ENCODE peak calls at places on chromosome 1, in five cellular contexts. Z, V, N, M and G are unnamed samples.

GRCh38 chr1:46341222-46342083 is 846 bp downstream of the NSUN4 start:
- DNase-seq in Z (peak), V (no peak), N (no peak), M (peak), G (no peak)

GRCh38 chr1:14881775-14882672 is 271.5 kb upstream of the TMEM51 start:
- DNase-seq in Z (peak), V (peak), N (no peak), M (no peak), G (no peak)

GRCh38 chr1:68010094-68010493 is 40.3 kb downstream of the DIRAS3 start:
- DNase-seq in Z (peak), V (peak), N (no peak), M (no peak), G (no peak)

GRCh38 chr1:222911866-222912265 is 97.0 kb downstream of the DISP1 start:
- DNase-seq in Z (peak), V (peak), N (no peak), M (no peak), G (no peak)

GRCh38 chr1:99496067-99496466 is 149.8 kb upstream of the PALMD start:
- DNase-seq in Z (peak), V (no peak), N (no peak), M (peak), G (no peak)

GRCh38 chr1:226003502-226004170 is 4.5 kb upstream of the SDE2 start:
- DNase-seq in Z (no peak), V (no peak), N (no peak), M (no peak), G (no peak)

GRCh38 chr1:94130851-94131595 is 10.1 kb upstream of the ABCA4 start:
- DNase-seq in Z (peak), V (peak), N (no peak), M (no peak), G (no peak)

GRCh38 chr1:65389296-65389695 is 31.2 kb upstream of the LEPR start:
- DNase-seq in Z (no peak), V (no peak), N (no peak), M (no peak), G (no peak)

GRCh38 chr1:160519542-160520435 is 3.3 kb downstream of the SLAMF6 start:
- DNase-seq in Z (no peak), V (no peak), N (no peak), M (no peak), G (no peak)

GRCh38 chr1:212749924-212750535 is 41.5 kb downstream of the NSL1 start:
- DNase-seq in Z (peak), V (peak), N (no peak), M (no peak), G (peak)

GRCh38 chr1:155193275-155193990 is 14.3 kb downstream of the THBS3 start:
- DNase-seq in Z (peak), V (peak), N (peak), M (peak), G (peak)

GRCh38 chr1:235090406-235091069 is 38.1 kb downstream of the TOMM20 start:
- DNase-seq in Z (no peak), V (no peak), N (no peak), M (no peak), G (no peak)

GRCh38 chr1:205319081-205320018 is 2.2 kb downstream of the NUAK2 start:
- DNase-seq in Z (peak), V (peak), N (no peak), M (peak), G (peak)

GRCh38 chr1:208254862-208255261 is 10.7 kb upstream of the PLXNA2 start:
- DNase-seq in Z (peak), V (peak), N (no peak), M (no peak), G (no peak)

GRCh38 chr1:198775606-198776005 is 136.8 kb downstream of the PTPRC start:
- DNase-seq in Z (peak), V (peak), N (no peak), M (no peak), G (no peak)

GRCh38 chr1:64000021-64000420 is 203.4 kb upstream of the UBE2U start:
- DNase-seq in Z (peak), V (peak), N (no peak), M (no peak), G (no peak)

GRCh38 chr1:173042806-173043205 is 7.9 kb downstream of the TNFSF18 start:
- DNase-seq in Z (no peak), V (no peak), N (no peak), M (no peak), G (peak)

GRCh38 chr1:207006914-207007313 is 25.6 kb downstream of the C1orf116 start:
- DNase-seq in Z (no peak), V (no peak), N (no peak), M (no peak), G (no peak)

GRCh38 chr1:36763771-36764170 is 270.5 kb downstream of the GRIK3 start:
- DNase-seq in Z (no peak), V (no peak), N (no peak), M (no peak), G (no peak)

GRCh38 chr1:10980094-10980577 is 32.3 kb upstream of the TARDBP start:
- DNase-seq in Z (peak), V (peak), N (peak), M (peak), G (peak)

GRCh38 chr1:105027838-105028471 is 1278.3 kb downstream of the AMY1C start:
- DNase-seq in Z (no peak), V (no peak), N (no peak), M (no peak), G (no peak)

GRCh38 chr1:14873657-14874056 is 275.2 kb downstream of the KAZN start:
- DNase-seq in Z (no peak), V (no peak), N (no peak), M (no peak), G (no peak)

GRCh38 chr1:116826818-116827606 is 72.8 kb downstream of the CD2 start:
- DNase-seq in Z (peak), V (peak), N (no peak), M (no peak), G (peak)

GRCh38 chr1:215002471-215002870 is 80.1 kb upstream of the KCNK2 start:
- DNase-seq in Z (peak), V (peak), N (no peak), M (no peak), G (no peak)

GRCh38 chr1:113190078-113190477 is 117.1 kb downstream of the LRIG2 start:
- DNase-seq in Z (no peak), V (no peak), N (no peak), M (no peak), G (no peak)

DNA sequence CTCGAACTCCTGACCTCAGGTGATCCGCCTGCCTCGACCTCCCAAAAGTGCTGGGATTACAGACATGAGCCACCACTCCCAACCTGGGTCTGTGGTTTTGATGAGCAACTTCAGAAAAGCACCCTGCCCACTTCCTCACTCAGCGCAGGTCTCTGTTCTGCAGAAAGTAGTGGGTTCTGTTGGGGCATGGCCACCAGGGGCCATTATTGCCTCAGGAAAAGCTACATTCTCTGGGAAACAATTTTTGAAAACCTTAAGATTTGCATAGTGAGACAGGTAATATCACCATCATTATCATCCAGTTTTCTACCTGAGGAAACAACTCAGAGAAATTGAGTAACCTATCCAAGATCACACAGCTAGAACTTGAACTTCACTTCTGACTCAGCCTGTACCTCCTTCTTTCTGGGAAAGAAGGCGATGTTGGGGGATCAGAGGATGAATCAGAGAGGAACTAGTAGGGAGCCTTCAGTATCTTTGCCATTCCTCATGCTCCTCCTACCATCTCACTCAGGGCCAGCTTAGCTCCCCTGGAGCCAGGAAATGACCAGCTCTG is 7.1 kb upstream of the NES start:
- DNase-seq in Z (no peak), V (peak), N (no peak), M (no peak), G (no peak)
- TF ChIP-seq CTCF in Z (no peak), V (no peak), N (no peak), M (no peak), G (no peak)

DNA sequence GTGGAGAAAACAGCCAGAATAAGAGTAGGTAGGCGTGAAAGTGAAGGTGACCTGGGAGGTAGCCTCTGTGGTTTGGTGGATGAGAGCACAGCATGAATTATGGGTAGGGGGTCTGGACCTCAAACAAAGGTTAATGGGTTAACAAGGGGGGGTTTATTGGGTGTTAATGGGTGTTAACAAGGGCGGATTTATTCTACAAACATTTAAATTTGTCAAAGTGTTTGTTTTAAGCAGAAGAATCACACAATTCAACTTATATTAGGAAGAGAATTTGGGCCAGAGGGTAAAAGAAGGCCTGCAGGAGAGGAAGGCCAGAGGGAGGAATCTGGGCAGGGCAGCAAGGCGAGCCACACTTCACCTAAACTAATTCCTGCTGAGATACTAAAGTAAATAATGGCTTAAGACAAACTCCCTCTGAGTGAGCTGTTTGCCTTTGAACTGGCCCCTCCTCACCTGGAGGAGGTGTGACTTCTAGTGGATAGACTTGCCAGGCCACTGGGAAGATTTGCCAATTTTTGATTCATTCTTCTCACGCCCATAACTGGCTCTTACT is 191.7 kb downstream of the GIPC2 start:
- DNase-seq in Z (no peak), V (no peak), N (no peak), M (no peak), G (peak)
- TF ChIP-seq CTCF in Z (no peak), V (no peak), N (no peak), M (no peak), G (no peak)

GRCh38 chr1:193413376-193413775 is 227.0 kb upstream of the B3GALT2 start:
- DNase-seq in Z (no peak), V (no peak), N (no peak), M (no peak), G (no peak)

GRCh38 chr1:193416226-193416625 is 229.8 kb upstream of the B3GALT2 start:
- DNase-seq in Z (no peak), V (no peak), N (no peak), M (no peak), G (no peak)

GRCh38 chr1:193408782-193409293 is 222.4 kb upstream of the B3GALT2 start:
- DNase-seq in Z (peak), V (peak), N (peak), M (peak), G (peak)

GRCh38 chr1:193411771-193412170 is 225.4 kb upstream of the B3GALT2 start:
- DNase-seq in Z (no peak), V (no peak), N (no peak), M (no peak), G (no peak)

GRCh38 chr1:193412748-193413147 is 226.3 kb upstream of the B3GALT2 start:
- DNase-seq in Z (no peak), V (no peak), N (no peak), M (no peak), G (no peak)
- TF ChIP-seq CTCF in Z (no peak), V (no peak), N (no peak), M (no peak), G (no peak)

GRCh38 chr1:70487910-70488665 is 77.0 kb downstream of the CTH start:
- DNase-seq in Z (peak), V (peak), N (no peak), M (peak), G (peak)
- TF ChIP-seq CTCF in Z (peak), V (peak), N (no peak), M (peak), G (no peak)